ENCODE peak calls at places on chromosome 14, in seven cellular contexts. H, F, O, K, V, Q and L are unnamed samples.

GRCh38 chr14:91924871-91925726 is 22.4 kb downstream of the FBLN5 start:
- DNase-seq in O (no peak), V (no peak), F (peak; percentile 52), Q (peak; percentile 37), H (no peak), K (no peak), L (no peak)

GRCh38 chr14:104404922-104405321 is 174.6 kb upstream of the C14orf180 start:
- DNase-seq in H (peak; percentile 19), V (no peak), F (no peak), K (no peak), Q (no peak), O (no peak), L (no peak)

GRCh38 chr14:20834899-20835298 is 32.3 kb upstream of the RNASE1 start:
- DNase-seq in K (no peak), Q (no peak), O (no peak), F (no peak), H (no peak), V (no peak), L (no peak)

GRCh38 chr14:55712505-55712904 is 132.5 kb downstream of the KTN1 start:
- DNase-seq in K (no peak), O (no peak), F (no peak), Q (peak; percentile 53), V (no peak), H (no peak), L (no peak)

GRCh38 chr14:83849999-83850611 is 1679.8 kb upstream of the FLRT2 start:
- DNase-seq in Q (no peak), H (no peak), F (no peak), O (no peak), K (no peak), V (no peak), L (no peak)

GRCh38 chr14:68710776-68711175 is 82.1 kb downstream of the ZFP36L1 start:
- DNase-seq in Q (no peak), V (no peak), F (no peak), O (no peak), H (no peak), K (no peak), L (no peak)

GRCh38 chr14:20332386-20332945 is 613 bp downstream of the CCNB1IP1 start:
- DNase-seq in H (no peak), K (no peak), V (no peak), Q (no peak), O (peak; percentile 13), F (peak; percentile 9), L (no peak)

GRCh38 chr14:51735851-51736250 is 84.1 kb downstream of the FRMD6 start:
- DNase-seq in V (no peak), H (no peak), O (no peak), Q (no peak), F (no peak), K (no peak), L (no peak)

GRCh38 chr14:99822166-99822527 is 28.9 kb downstream of the EML1 start:
- DNase-seq in F (peak; percentile 23), O (no peak), K (no peak), Q (no peak), V (no peak), H (no peak), L (no peak)

GRCh38 chr14:94650806-94651805 is 38.9 kb downstream of the SERPINA3 start:
- DNase-seq in K (no peak), Q (no peak), F (no peak), O (no peak), V (no peak), H (no peak), L (peak; percentile 63)

GRCh38 chr14:38837333-38838048 is 265.5 kb downstream of the SEC23A start:
- DNase-seq in F (no peak), O (no peak), K (no peak), V (no peak), Q (no peak), H (no peak), L (no peak)

GRCh38 chr14:70096866-70097265 is 91.9 kb downstream of the SLC8A3 start:
- DNase-seq in Q (no peak), K (peak; percentile 13), H (no peak), O (peak; percentile 7), V (no peak), F (no peak), L (no peak)

GRCh38 chr14:85300119-85300518 is 229.8 kb upstream of the FLRT2 start:
- DNase-seq in O (no peak), H (no peak), V (no peak), F (no peak), K (no peak), Q (no peak), L (no peak)

GRCh38 chr14:74946659-74947281 is 8.6 kb downstream of the PGF start:
- DNase-seq in H (no peak), Q (no peak), F (no peak), O (no peak), V (no peak), K (no peak), L (no peak)

GRCh38 chr14:65219353-65219752 is 117.0 kb upstream of the MAX start:
- DNase-seq in K (no peak), F (no peak), V (no peak), O (no peak), H (no peak), Q (no peak), L (no peak)

GRCh38 chr14:68564826-68565760 is 227.8 kb downstream of the ZFP36L1 start:
- DNase-seq in F (peak; percentile 48), O (peak; percentile 30), H (no peak), V (no peak), K (no peak), Q (no peak), L (no peak)

GRCh38 chr14:81138429-81138828 is 82.3 kb downstream of the GTF2A1 start:
- DNase-seq in K (no peak), V (no peak), H (no peak), F (no peak), Q (no peak), O (no peak), L (no peak)

GRCh38 chr14:64845878-64846277 is 33.8 kb downstream of the SPTB start:
- DNase-seq in H (no peak), V (no peak), F (peak; percentile 65), O (no peak), Q (no peak), K (no peak), L (no peak)

GRCh38 chr14:59333235-59333634 is 131.9 kb downstream of the GPR135 start:
- DNase-seq in V (no peak), H (no peak), O (no peak), F (no peak), Q (no peak), K (no peak), L (no peak)

GRCh38 chr14:101019541-101019940 is 116.0 kb upstream of the RTL1 start:
- DNase-seq in H (peak; percentile 28), O (peak; percentile 6), F (no peak), V (no peak), Q (no peak), K (no peak), L (peak; percentile 49)

GRCh38 chr14:80202888-80203562 is 8.3 kb downstream of the DIO2 start:
- DNase-seq in V (no peak), F (no peak), Q (no peak), O (peak; percentile 3), K (no peak), H (no peak), L (no peak)

DNA sequence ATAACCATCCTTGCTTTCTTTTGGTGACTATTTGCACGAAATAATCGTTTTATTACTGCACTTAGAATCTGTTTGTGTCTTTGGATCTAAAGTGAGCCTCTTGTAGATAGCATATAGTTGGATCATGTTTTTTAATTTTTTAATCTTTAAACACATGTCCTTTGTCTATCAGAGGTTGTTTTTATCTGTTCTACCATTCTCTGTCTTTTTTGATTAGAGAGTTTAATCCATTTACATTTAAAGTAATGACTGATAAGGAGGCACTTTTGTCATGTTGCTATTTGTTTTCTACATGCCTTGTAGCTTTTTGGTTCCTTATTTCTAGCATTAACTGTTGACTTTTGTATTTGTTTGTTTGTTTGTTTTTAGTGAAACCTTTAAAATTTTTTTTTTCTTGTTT is 506.2 kb upstream of the RGS6 start:
- DNase-seq in V (no peak), O (no peak), F (no peak), K (no peak), Q (no peak), H (no peak), L (no peak)
- TF ChIP-seq CTCF in V (no peak), O (no peak), F (no peak), K (no peak), Q (no peak), H (no peak), L (no peak)

GRCh38 chr14:93132472-93133065 is 16.8 kb upstream of the ITPK1 start:
- DNase-seq in V (no peak), F (peak; percentile 29), Q (no peak), O (no peak), H (no peak), K (peak; percentile 59), L (no peak)
- TF ChIP-seq CTCF in V (peak; percentile 37), F (peak; percentile 56), Q (peak; percentile 61), O (peak; percentile 43), H (peak; percentile 24), K (peak; percentile 38), L (peak; percentile 66)

GRCh38 chr14:61681413-61681812 is 13.9 kb upstream of the HIF1A start:
- DNase-seq in K (no peak), Q (no peak), V (no peak), F (no peak), H (no peak), O (no peak), L (no peak)
- TF ChIP-seq CTCF in K (no peak), Q (no peak), V (no peak), F (no peak), H (no peak), O (no peak), L (no peak)

DNA sequence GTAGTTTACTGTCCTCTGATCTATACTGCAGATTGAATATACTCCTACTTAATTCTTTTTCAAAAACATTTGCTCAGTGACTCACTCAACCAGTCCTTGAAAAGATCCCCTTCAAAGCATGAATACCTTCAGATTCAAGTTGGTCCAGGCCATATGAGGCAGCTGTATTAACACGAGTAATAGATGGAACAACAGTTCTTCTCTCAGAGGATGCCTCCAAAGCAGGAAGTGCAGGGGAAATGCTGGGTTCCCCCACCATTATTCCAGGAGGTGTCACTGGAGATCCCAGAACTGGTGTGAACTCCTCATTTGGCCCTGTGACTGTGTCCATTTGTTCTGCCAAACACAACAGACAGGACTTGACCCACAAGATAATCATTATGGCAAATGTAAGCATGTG is 20.6 kb downstream of the ARMH4 start:
- DNase-seq in Q (no peak), K (no peak), H (no peak), O (peak; percentile 24), F (peak; percentile 17), V (no peak), L (no peak)
- TF ChIP-seq CTCF in Q (no peak), K (no peak), H (no peak), O (peak; percentile 23), F (no peak), V (no peak), L (peak; percentile 10)

GRCh38 chr14:43793579-43793978 is 713.5 kb downstream of the FSCB start:
- DNase-seq in K (no peak), F (no peak), H (no peak), Q (no peak), O (no peak), V (no peak), L (no peak)
- TF ChIP-seq CTCF in K (no peak), F (no peak), H (no peak), Q (no peak), O (no peak), V (no peak), L (no peak)

GRCh38 chr14:87334997-87335675 is 657.8 kb downstream of the GALC start:
- DNase-seq in H (no peak), V (no peak), Q (no peak), O (no peak), K (no peak), F (peak; percentile 26), L (no peak)
- TF ChIP-seq CTCF in H (no peak), V (no peak), Q (no peak), O (no peak), K (no peak), F (peak; percentile 48), L (peak; percentile 35)